ENCODE peak calls at places on chromosomes 12 and 14, in five cellular contexts. One of them, this sample, is unnamed.

GRCh38 chr12:15590180-15590826 is 198.9 kb downstream of the EPS8 start:
- DNase-seq in adrenal gland: peak
- DNase-seq in cardiac muscle cell: peak
- DNase-seq in B cell: peak
- DNase-seq in ovary: peak
- DNase-seq in this sample: peak

GRCh38 chr14:30266290-30266689 is 292.7 kb upstream of the G2E3 start:
- DNase-seq in adrenal gland: no peak
- DNase-seq in cardiac muscle cell: no peak
- DNase-seq in B cell: no peak
- DNase-seq in ovary: no peak
- DNase-seq in this sample: no peak

GRCh38 chr14:105856676-105857222 is 330.4 kb downstream of the TMEM121 start:
- DNase-seq in adrenal gland: no peak
- DNase-seq in cardiac muscle cell: no peak
- DNase-seq in B cell: no peak
- DNase-seq in ovary: peak
- DNase-seq in this sample: no peak

GRCh38 chr12:131272415-131272814 is 318.7 kb downstream of the ADGRD1 start:
- DNase-seq in adrenal gland: no peak
- DNase-seq in cardiac muscle cell: no peak
- DNase-seq in B cell: no peak
- DNase-seq in ovary: no peak
- DNase-seq in this sample: no peak

GRCh38 chr12:96473394-96474093 is 15.8 kb upstream of the CFAP54 start:
- DNase-seq in adrenal gland: no peak
- DNase-seq in cardiac muscle cell: peak
- DNase-seq in B cell: no peak
- DNase-seq in ovary: no peak
- DNase-seq in this sample: no peak

GRCh38 chr12:57483466-57483865 is 3.8 kb upstream of the ARHGAP9 start:
- DNase-seq in adrenal gland: no peak
- DNase-seq in cardiac muscle cell: peak
- DNase-seq in B cell: no peak
- DNase-seq in ovary: no peak
- DNase-seq in this sample: peak

GRCh38 chr12:17456486-17456885 is 633.5 kb downstream of the RERGL start:
- DNase-seq in adrenal gland: no peak
- DNase-seq in cardiac muscle cell: no peak
- DNase-seq in B cell: no peak
- DNase-seq in ovary: no peak
- DNase-seq in this sample: no peak

GRCh38 chr12:65602579-65603295 is 221.5 kb upstream of the HMGA2 start:
- DNase-seq in adrenal gland: peak
- DNase-seq in cardiac muscle cell: peak
- DNase-seq in B cell: no peak
- DNase-seq in ovary: peak
- DNase-seq in this sample: peak

GRCh38 chr12:64236549-64236948 is 14.5 kb upstream of the KICS2 start:
- DNase-seq in adrenal gland: no peak
- DNase-seq in cardiac muscle cell: peak
- DNase-seq in B cell: no peak
- DNase-seq in ovary: no peak
- DNase-seq in this sample: no peak

GRCh38 chr12:3261782-3262359 is 184.7 kb downstream of the TSPAN9 start:
- DNase-seq in adrenal gland: peak
- DNase-seq in cardiac muscle cell: peak
- DNase-seq in B cell: no peak
- DNase-seq in ovary: no peak
- DNase-seq in this sample: no peak

GRCh38 chr12:11695321-11695720 is 45.8 kb downstream of the ETV6 start:
- DNase-seq in adrenal gland: peak
- DNase-seq in cardiac muscle cell: peak
- DNase-seq in B cell: no peak
- DNase-seq in ovary: no peak
- DNase-seq in this sample: no peak

GRCh38 chr12:113088971-113089756 is 32.6 kb downstream of the DTX1 start:
- DNase-seq in adrenal gland: no peak
- DNase-seq in cardiac muscle cell: no peak
- DNase-seq in B cell: no peak
- DNase-seq in ovary: no peak
- DNase-seq in this sample: no peak

GRCh38 chr14:36690301-36691020 is 28.8 kb downstream of the PAX9 start:
- DNase-seq in adrenal gland: no peak
- DNase-seq in cardiac muscle cell: no peak
- DNase-seq in B cell: no peak
- DNase-seq in ovary: no peak
- DNase-seq in this sample: peak

GRCh38 chr12:80299219-80299618 is 144.8 kb upstream of the PTPRQ start:
- DNase-seq in adrenal gland: no peak
- DNase-seq in cardiac muscle cell: no peak
- DNase-seq in B cell: no peak
- DNase-seq in ovary: no peak
- DNase-seq in this sample: no peak
- TF ChIP-seq CTCF in adrenal gland: no peak
- TF ChIP-seq CTCF in cardiac muscle cell: no peak
- TF ChIP-seq CTCF in B cell: no peak
- TF ChIP-seq CTCF in ovary: no peak
- TF ChIP-seq CTCF in this sample: no peak

GRCh38 chr12:48996794-48997718 is 2.1 kb downstream of the DDN start:
- DNase-seq in adrenal gland: peak
- DNase-seq in cardiac muscle cell: peak
- DNase-seq in B cell: peak
- DNase-seq in ovary: peak
- DNase-seq in this sample: peak
- TF ChIP-seq CTCF in adrenal gland: peak
- TF ChIP-seq CTCF in cardiac muscle cell: peak
- TF ChIP-seq CTCF in B cell: peak
- TF ChIP-seq CTCF in ovary: no peak
- TF ChIP-seq CTCF in this sample: peak

GRCh38 chr14:38808734-38809455 is 294.1 kb downstream of the SEC23A start:
- DNase-seq in adrenal gland: no peak
- DNase-seq in cardiac muscle cell: no peak
- DNase-seq in B cell: no peak
- DNase-seq in ovary: no peak
- DNase-seq in this sample: no peak
- TF ChIP-seq CTCF in adrenal gland: no peak
- TF ChIP-seq CTCF in cardiac muscle cell: no peak
- TF ChIP-seq CTCF in B cell: no peak
- TF ChIP-seq CTCF in ovary: no peak
- TF ChIP-seq CTCF in this sample: peak

DNA sequence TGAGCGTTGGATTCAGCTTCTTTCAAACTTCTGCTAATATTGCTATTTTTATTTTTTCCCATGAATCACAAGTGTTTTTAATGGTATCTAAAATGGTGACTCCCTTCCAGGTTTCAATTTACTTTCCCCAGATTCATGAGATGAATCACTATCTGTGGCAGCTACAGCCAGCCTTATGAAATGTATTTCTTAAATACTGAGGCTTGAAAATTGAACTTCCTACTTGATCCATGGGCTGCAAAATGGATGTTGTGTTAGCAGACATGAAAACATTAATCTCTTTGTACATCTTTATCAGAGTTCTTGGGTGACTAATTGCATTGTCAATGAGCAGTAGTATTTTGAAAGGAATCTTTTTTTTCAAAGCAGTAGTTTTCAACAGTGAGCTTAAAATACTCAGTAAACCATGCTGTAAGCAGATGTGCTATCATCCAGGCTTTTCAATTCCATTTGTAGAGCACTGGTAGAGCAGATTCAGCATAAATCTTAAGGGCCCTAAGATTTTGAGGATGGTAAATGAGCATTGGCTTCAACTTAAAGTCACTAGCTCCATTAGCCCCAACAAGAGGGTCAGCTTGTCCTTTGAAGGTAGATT is 250.8 kb downstream of the SLC6A15 start:
- DNase-seq in adrenal gland: no peak
- DNase-seq in cardiac muscle cell: peak
- DNase-seq in B cell: no peak
- DNase-seq in ovary: no peak
- DNase-seq in this sample: peak
- TF ChIP-seq CTCF in adrenal gland: no peak
- TF ChIP-seq CTCF in cardiac muscle cell: no peak
- TF ChIP-seq CTCF in B cell: no peak
- TF ChIP-seq CTCF in ovary: no peak
- TF ChIP-seq CTCF in this sample: no peak

GRCh38 chr12:79690606-79691298 is at the start of gene PAWR:
- DNase-seq in adrenal gland: peak
- DNase-seq in cardiac muscle cell: peak
- DNase-seq in B cell: peak
- DNase-seq in ovary: peak
- DNase-seq in this sample: peak
- TF ChIP-seq CTCF in adrenal gland: no peak
- TF ChIP-seq CTCF in cardiac muscle cell: no peak
- TF ChIP-seq CTCF in B cell: no peak
- TF ChIP-seq CTCF in ovary: no peak
- TF ChIP-seq CTCF in this sample: no peak

GRCh38 chr12:104598342-104599271 is 141.9 kb downstream of the CHST11 start:
- DNase-seq in adrenal gland: peak
- DNase-seq in cardiac muscle cell: peak
- DNase-seq in B cell: no peak
- DNase-seq in ovary: no peak
- DNase-seq in this sample: no peak

GRCh38 chr12:104596876-104597833 is 140.4 kb downstream of the CHST11 start:
- DNase-seq in adrenal gland: no peak
- DNase-seq in cardiac muscle cell: no peak
- DNase-seq in B cell: no peak
- DNase-seq in ovary: no peak
- DNase-seq in this sample: no peak

GRCh38 chr12:104599272-104599984 is 142.7 kb downstream of the CHST11 start:
- DNase-seq in adrenal gland: peak
- DNase-seq in cardiac muscle cell: no peak
- DNase-seq in B cell: no peak
- DNase-seq in ovary: no peak
- DNase-seq in this sample: no peak

GRCh38 chr12:104593482-104593881 is 136.7 kb downstream of the CHST11 start:
- DNase-seq in adrenal gland: no peak
- DNase-seq in cardiac muscle cell: no peak
- DNase-seq in B cell: no peak
- DNase-seq in ovary: no peak
- DNase-seq in this sample: no peak

DNA sequence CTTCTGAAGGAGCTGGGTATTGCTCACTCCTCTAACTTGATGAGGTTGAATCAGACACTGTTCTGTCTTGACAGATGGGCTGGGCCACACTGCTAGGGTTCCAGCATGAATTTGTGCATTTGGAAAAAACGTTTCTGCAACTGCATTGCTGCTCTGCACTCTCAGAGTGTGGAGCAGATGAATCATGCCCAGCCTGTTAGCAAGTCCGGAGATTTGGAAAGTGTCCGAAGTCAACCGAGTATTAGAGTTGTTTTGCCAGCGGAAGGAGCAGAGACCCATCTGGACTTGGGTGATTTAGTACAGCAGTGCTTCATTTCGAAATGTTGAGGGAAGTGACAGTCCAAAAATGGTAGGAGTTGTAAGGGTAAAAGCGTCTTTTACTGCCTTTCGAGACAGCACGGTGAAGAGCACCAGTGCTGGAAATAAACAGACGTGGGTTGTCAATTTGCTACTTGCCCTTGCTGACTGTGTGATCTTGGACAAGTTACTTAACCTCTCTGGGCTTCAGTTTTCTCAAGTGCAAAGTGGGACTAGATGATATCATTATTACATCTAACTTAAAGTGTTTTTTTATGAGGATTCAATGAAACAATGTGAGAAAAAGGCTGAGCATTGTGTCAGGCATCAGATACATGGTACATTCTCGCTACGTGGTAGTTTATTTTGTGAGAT is 139.5 kb downstream of the CHST11 start:
- DNase-seq in adrenal gland: peak
- DNase-seq in cardiac muscle cell: peak
- DNase-seq in B cell: no peak
- DNase-seq in ovary: no peak
- DNase-seq in this sample: peak
- TF ChIP-seq CTCF in adrenal gland: no peak
- TF ChIP-seq CTCF in cardiac muscle cell: no peak
- TF ChIP-seq CTCF in B cell: no peak
- TF ChIP-seq CTCF in ovary: no peak
- TF ChIP-seq CTCF in this sample: no peak

DNA sequence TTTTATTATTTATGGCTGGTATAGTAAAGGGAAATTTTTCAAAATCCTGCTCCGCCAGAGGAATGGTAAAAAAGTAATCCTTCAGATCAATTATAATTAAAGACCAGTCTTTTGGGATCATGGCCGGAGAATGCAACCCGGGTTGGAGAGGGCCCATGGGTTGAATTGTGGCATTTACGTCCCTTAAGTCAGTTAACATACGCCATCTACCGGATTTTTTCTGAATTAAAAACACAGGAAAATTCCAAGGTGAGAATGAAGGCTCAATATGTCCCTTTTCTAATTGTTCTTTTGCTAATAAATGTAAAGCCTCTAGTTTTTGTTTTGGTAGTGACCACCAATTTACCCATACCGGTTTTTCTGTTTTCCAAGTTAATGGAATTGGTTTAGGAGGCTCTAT is 602.8 kb downstream of the ALG10 start:
- DNase-seq in adrenal gland: no peak
- DNase-seq in cardiac muscle cell: no peak
- DNase-seq in B cell: no peak
- DNase-seq in ovary: no peak
- DNase-seq in this sample: no peak
- TF ChIP-seq CTCF in adrenal gland: peak
- TF ChIP-seq CTCF in cardiac muscle cell: no peak
- TF ChIP-seq CTCF in B cell: no peak
- TF ChIP-seq CTCF in ovary: no peak
- TF ChIP-seq CTCF in this sample: peak